ENCODE peak calls at places on chromosome 20, in four cellular contexts. One of them, this sample, is unnamed.

GRCh38 chr20:43955244-43956191 is 40.9 kb downstream of the TOX2 start:
- DNase-seq in mesenchymal stem cell: peak; percentile 89
- DNase-seq in H1: no peak
- DNase-seq in IMR-90: peak; percentile 92
- DNase-seq in this sample: no peak

GRCh38 chr20:48826883-48827771 is 672 bp downstream of the PREX1 start:
- DNase-seq in H1: no peak
- DNase-seq in IMR-90: no peak
- DNase-seq in mesenchymal stem cell: peak; percentile 48
- DNase-seq in this sample: peak; percentile 49

GRCh38 chr20:23379772-23380171 is 17.8 kb downstream of the GZF1 start:
- DNase-seq in mesenchymal stem cell: no peak
- DNase-seq in IMR-90: no peak
- DNase-seq in H1: no peak
- DNase-seq in this sample: no peak

GRCh38 chr20:2696646-2697045 is 4.1 kb downstream of the EBF4 start:
- DNase-seq in mesenchymal stem cell: no peak
- DNase-seq in IMR-90: no peak
- DNase-seq in H1: no peak
- DNase-seq in this sample: no peak

GRCh38 chr20:34864216-34864615 is 8.4 kb downstream of the GGT7 start:
- DNase-seq in H1: no peak
- DNase-seq in mesenchymal stem cell: no peak
- DNase-seq in IMR-90: no peak
- DNase-seq in this sample: no peak

GRCh38 chr20:3712279-3712873 is at the start of gene SIGLEC1:
- DNase-seq in IMR-90: no peak
- DNase-seq in mesenchymal stem cell: no peak
- DNase-seq in H1: no peak
- DNase-seq in this sample: no peak

GRCh38 chr20:57777911-57778310 is 68.1 kb upstream of the PMEPA1 start:
- DNase-seq in mesenchymal stem cell: no peak
- DNase-seq in H1: no peak
- DNase-seq in IMR-90: no peak
- DNase-seq in this sample: no peak

GRCh38 chr20:11080010-11080409 is 406.2 kb upstream of the JAG1 start:
- DNase-seq in mesenchymal stem cell: no peak
- DNase-seq in IMR-90: peak; percentile 18
- DNase-seq in H1: no peak
- DNase-seq in this sample: no peak

GRCh38 chr20:31713312-31714049 is 9.2 kb downstream of the BCL2L1 start:
- DNase-seq in IMR-90: peak; percentile 91
- DNase-seq in mesenchymal stem cell: peak; percentile 94
- DNase-seq in H1: no peak
- DNase-seq in this sample: no peak

GRCh38 chr20:4916991-4917881 is 84.1 kb downstream of the SLC23A2 start:
- DNase-seq in H1: no peak
- DNase-seq in mesenchymal stem cell: peak; percentile 18
- DNase-seq in IMR-90: peak; percentile 10
- DNase-seq in this sample: no peak

GRCh38 chr20:49171928-49172327 is 16.2 kb downstream of the STAU1 start:
- DNase-seq in H1: no peak
- DNase-seq in mesenchymal stem cell: no peak
- DNase-seq in IMR-90: no peak
- DNase-seq in this sample: no peak

GRCh38 chr20:8755340-8756118 is 313.4 kb upstream of the PLCB4 start:
- DNase-seq in H1: no peak
- DNase-seq in mesenchymal stem cell: no peak
- DNase-seq in IMR-90: no peak
- DNase-seq in this sample: no peak

GRCh38 chr20:47988601-47989116 is 203.4 kb upstream of the SULF2 start:
- DNase-seq in IMR-90: no peak
- DNase-seq in H1: no peak
- DNase-seq in mesenchymal stem cell: no peak
- DNase-seq in this sample: no peak

GRCh38 chr20:36064661-36065426 is 89.7 kb upstream of the EPB41L1 start:
- DNase-seq in H1: peak; percentile 63
- DNase-seq in mesenchymal stem cell: peak; percentile 92
- DNase-seq in IMR-90: peak; percentile 70
- DNase-seq in this sample: peak; percentile 91

GRCh38 chr20:39041067-39041466 is 78.9 kb downstream of the DHX35 start:
- DNase-seq in IMR-90: no peak
- DNase-seq in mesenchymal stem cell: no peak
- DNase-seq in H1: no peak
- DNase-seq in this sample: no peak

GRCh38 chr20:64224344-64225165 is 31.0 kb upstream of the PCMTD2 start:
- DNase-seq in H1: no peak
- DNase-seq in IMR-90: peak; percentile 97
- DNase-seq in mesenchymal stem cell: peak; percentile 95
- DNase-seq in this sample: no peak

GRCh38 chr20:23298926-23299672 is 51.5 kb upstream of the NXT1 start:
- DNase-seq in H1: no peak
- DNase-seq in mesenchymal stem cell: peak; percentile 41
- DNase-seq in IMR-90: no peak
- DNase-seq in this sample: no peak

GRCh38 chr20:43938932-43939761 is 24.5 kb downstream of the TOX2 start:
- DNase-seq in H1: no peak
- DNase-seq in mesenchymal stem cell: peak; percentile 99
- DNase-seq in IMR-90: peak; percentile 100
- DNase-seq in this sample: no peak

GRCh38 chr20:8216375-8217200 is 84.5 kb downstream of the PLCB1 start:
- DNase-seq in IMR-90: no peak
- DNase-seq in mesenchymal stem cell: no peak
- DNase-seq in H1: no peak
- DNase-seq in this sample: no peak

GRCh38 chr20:42844751-42845150 is 345.0 kb downstream of the PTPRT start:
- DNase-seq in IMR-90: no peak
- DNase-seq in mesenchymal stem cell: no peak
- DNase-seq in H1: no peak
- DNase-seq in this sample: no peak

GRCh38 chr20:60959971-60960370 is 292.1 kb upstream of the CDH4 start:
- DNase-seq in mesenchymal stem cell: no peak
- DNase-seq in IMR-90: no peak
- DNase-seq in H1: no peak
- DNase-seq in this sample: no peak

GRCh38 chr20:45842169-45842812 is 8.7 kb downstream of the SNX21 start:
- DNase-seq in IMR-90: peak; percentile 59
- DNase-seq in mesenchymal stem cell: peak; percentile 45
- DNase-seq in H1: no peak
- DNase-seq in this sample: no peak

GRCh38 chr20:48493966-48494365 is 333.8 kb downstream of the PREX1 start:
- DNase-seq in IMR-90: no peak
- DNase-seq in mesenchymal stem cell: no peak
- DNase-seq in H1: no peak
- DNase-seq in this sample: no peak

GRCh38 chr20:39645130-39645529 is 683.0 kb downstream of the DHX35 start:
- DNase-seq in IMR-90: no peak
- DNase-seq in H1: no peak
- DNase-seq in mesenchymal stem cell: no peak
- DNase-seq in this sample: peak; percentile 36

GRCh38 chr20:52192296-52193007 is 873 bp upstream of the ZFP64 start:
- DNase-seq in mesenchymal stem cell: peak; percentile 44
- DNase-seq in H1: no peak
- DNase-seq in IMR-90: no peak
- DNase-seq in this sample: peak; percentile 48

GRCh38 chr20:47318027-47318595 is 38.4 kb downstream of the ZMYND8 start:
- DNase-seq in IMR-90: peak; percentile 65
- DNase-seq in H1: peak; percentile 59
- DNase-seq in mesenchymal stem cell: peak; percentile 83
- DNase-seq in this sample: no peak

GRCh38 chr20:5947276-5947675 is 3.1 kb downstream of the TRMT6 start:
- DNase-seq in H1: no peak
- DNase-seq in IMR-90: no peak
- DNase-seq in mesenchymal stem cell: no peak
- DNase-seq in this sample: no peak

GRCh38 chr20:5950271-5951031 is at the start of the genes MCM8 and TRMT6:
- DNase-seq in IMR-90: peak; percentile 94
- DNase-seq in H1: peak; percentile 96
- DNase-seq in mesenchymal stem cell: peak; percentile 97
- DNase-seq in this sample: peak; percentile 94

GRCh38 chr20:5945963-5946362 is 4.4 kb downstream of the TRMT6 start:
- DNase-seq in IMR-90: peak; percentile 93
- DNase-seq in mesenchymal stem cell: peak; percentile 61
- DNase-seq in H1: no peak
- DNase-seq in this sample: no peak

GRCh38 chr20:5949943-5950270 is 426 bp downstream of the TRMT6 start:
- DNase-seq in mesenchymal stem cell: no peak
- DNase-seq in IMR-90: no peak
- DNase-seq in H1: no peak
- DNase-seq in this sample: no peak
- H4K8ac ChIP-seq in mesenchymal stem cell: peak overlapping the region; percentile 79
- H4K8ac ChIP-seq in IMR-90: peak overlapping the region; percentile 44
- H4K8ac ChIP-seq in H1: peak overlapping the region; percentile 81
- H4K8ac ChIP-seq in this sample: no peak overlapping the region

GRCh38 chr20:33401042-33401921 is at the start of gene CDK5RAP1:
- DNase-seq in mesenchymal stem cell: peak; percentile 93
- DNase-seq in IMR-90: peak; percentile 93
- DNase-seq in H1: peak; percentile 59
- DNase-seq in this sample: peak; percentile 82
- H2AFZ ChIP-seq in mesenchymal stem cell: peak within 1 kb of the TSS; percentile 91
- H2AFZ ChIP-seq in IMR-90: peak within 1 kb of the TSS; percentile 99
- H2AFZ ChIP-seq in H1: peak within 1 kb of the TSS; percentile 94
- H2AFZ ChIP-seq in this sample: peak within 1 kb of the TSS; percentile 97

GRCh38 chr20:55322745-55323144 is 682.6 kb downstream of the CBLN4 start:
- DNase-seq in mesenchymal stem cell: no peak
- DNase-seq in IMR-90: no peak
- DNase-seq in H1: no peak
- DNase-seq in this sample: no peak

GRCh38 chr20:55316753-55317152 is 688.6 kb downstream of the CBLN4 start:
- DNase-seq in mesenchymal stem cell: no peak
- DNase-seq in IMR-90: no peak
- DNase-seq in H1: no peak
- DNase-seq in this sample: no peak
- H4K8ac ChIP-seq in mesenchymal stem cell: no peak overlapping the region
- H4K8ac ChIP-seq in IMR-90: no peak overlapping the region
- H4K8ac ChIP-seq in H1: no peak overlapping the region
- H4K8ac ChIP-seq in this sample: no peak overlapping the region

GRCh38 chr20:17825949-17826843 is 126.4 kb downstream of the BANF2 start:
- DNase-seq in H1: no peak
- DNase-seq in IMR-90: peak; percentile 46
- DNase-seq in mesenchymal stem cell: no peak
- DNase-seq in this sample: no peak
- H2AFZ ChIP-seq in H1: no peak overlapping the region
- H2AFZ ChIP-seq in IMR-90: peak overlapping the region; percentile 64
- H2AFZ ChIP-seq in mesenchymal stem cell: no peak overlapping the region
- H2AFZ ChIP-seq in this sample: no peak overlapping the region

DNA sequence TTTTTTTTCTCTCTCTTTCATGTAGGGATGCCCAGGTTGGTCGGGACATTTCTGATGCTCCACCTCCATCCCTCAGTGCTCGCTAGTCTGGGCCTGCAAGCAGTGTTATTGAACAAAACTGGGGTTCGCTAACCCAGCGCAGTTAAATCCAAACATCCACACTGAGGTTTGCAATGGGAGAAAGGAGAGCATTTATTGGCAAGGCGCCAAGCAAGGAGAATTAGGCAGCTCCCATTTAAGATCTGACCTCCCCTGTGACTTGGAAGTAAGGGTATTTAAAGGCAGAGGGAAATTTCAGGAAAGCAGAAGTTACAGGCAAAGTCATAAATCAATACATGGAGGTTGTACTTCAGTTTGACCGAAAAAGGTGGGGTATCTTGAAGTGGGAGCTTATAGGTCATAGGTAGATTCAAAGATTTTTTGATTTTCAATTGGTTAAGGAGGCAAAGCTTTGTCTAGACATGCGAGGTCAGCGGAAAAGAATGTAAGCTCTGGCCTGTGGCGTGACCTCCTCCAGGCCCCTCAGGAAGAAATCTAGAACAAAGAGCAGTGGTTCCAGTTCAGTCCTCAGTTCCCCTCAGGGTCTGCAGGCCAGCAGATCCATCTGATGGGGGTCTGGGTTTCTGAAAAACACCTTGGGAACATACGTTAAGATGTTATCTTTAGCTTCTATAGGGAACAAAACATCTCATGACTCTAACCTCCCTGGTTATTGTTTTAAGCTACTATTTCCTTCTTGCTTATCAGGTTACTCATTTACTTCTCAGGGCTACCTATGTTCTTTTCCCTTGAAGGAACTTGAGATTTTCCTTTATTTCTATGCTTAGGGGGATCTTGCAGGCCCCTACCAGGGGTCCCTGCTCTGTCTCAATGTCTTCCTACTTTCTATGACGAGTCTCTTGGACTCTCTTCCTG is 66.0 kb upstream of the KIF16B start:
- DNase-seq in H1: no peak
- DNase-seq in mesenchymal stem cell: no peak
- DNase-seq in IMR-90: no peak
- DNase-seq in this sample: no peak
- H4K8ac ChIP-seq in H1: no peak overlapping the region
- H4K8ac ChIP-seq in mesenchymal stem cell: no peak overlapping the region
- H4K8ac ChIP-seq in IMR-90: no peak overlapping the region
- H4K8ac ChIP-seq in this sample: no peak overlapping the region

GRCh38 chr20:53878262-53879047 is 191.9 kb downstream of the BCAS1 start:
- DNase-seq in H1: no peak
- DNase-seq in mesenchymal stem cell: peak; percentile 70
- DNase-seq in IMR-90: no peak
- DNase-seq in this sample: no peak

GRCh38 chr20:53875452-53875851 is 194.9 kb downstream of the BCAS1 start:
- DNase-seq in H1: no peak
- DNase-seq in IMR-90: no peak
- DNase-seq in mesenchymal stem cell: no peak
- DNase-seq in this sample: no peak

GRCh38 chr20:53876956-53877355 is 193.4 kb downstream of the BCAS1 start:
- DNase-seq in IMR-90: no peak
- DNase-seq in H1: no peak
- DNase-seq in mesenchymal stem cell: no peak
- DNase-seq in this sample: no peak

GRCh38 chr20:53874706-53875105 is 195.7 kb downstream of the BCAS1 start:
- DNase-seq in IMR-90: no peak
- DNase-seq in mesenchymal stem cell: no peak
- DNase-seq in H1: no peak
- DNase-seq in this sample: no peak

GRCh38 chr20:53876470-53876869 is 193.9 kb downstream of the BCAS1 start:
- DNase-seq in H1: no peak
- DNase-seq in mesenchymal stem cell: no peak
- DNase-seq in IMR-90: no peak
- DNase-seq in this sample: no peak
- H2AFZ ChIP-seq in H1: peak overlapping the region; percentile 6
- H2AFZ ChIP-seq in mesenchymal stem cell: no peak overlapping the region
- H2AFZ ChIP-seq in IMR-90: no peak overlapping the region
- H2AFZ ChIP-seq in this sample: no peak overlapping the region